ENCODE peak calls at places on chromosomes 3 and 15, in eight cellular contexts. I is B cell, H is MCF 10A, Y is iPS DF 6.9, E is kidney glomerular epithelial cell, O is NAMALWA, U is MM.1S, A is Peyer's patch. K is an unnamed sample.

GRCh38 chr3:4429648-4430350 is 37.3 kb downstream of the SUMF1 start:
- DNase-seq in I (no peak), H (no peak), Y (no peak), E (no peak), O (no peak), U (no peak), A (no peak), K (no peak)

GRCh38 chr15:57079446-57079845 is 161.0 kb downstream of the TCF12 start:
- DNase-seq in I (no peak), H (no peak), Y (no peak), E (no peak), O (no peak), U (peak), A (no peak), K (no peak)

GRCh38 chr3:62817678-62818077 is 57.5 kb downstream of the CADPS start:
- DNase-seq in I (no peak), H (no peak), Y (no peak), E (no peak), O (peak), U (peak), A (no peak), K (no peak)

GRCh38 chr15:40050788-40051615 is 12.0 kb upstream of the SRP14 start:
- DNase-seq in I (no peak), H (no peak), Y (no peak), E (no peak), O (peak), U (no peak), A (no peak), K (no peak)

GRCh38 chr3:127173516-127174166 is 19.3 kb upstream of the PRR23E start:
- DNase-seq in I (no peak), H (no peak), Y (no peak), E (no peak), O (no peak), U (no peak), A (no peak), K (no peak)

GRCh38 chr3:151560750-151561149 is 99.9 kb upstream of the IGSF10 start:
- DNase-seq in I (no peak), H (no peak), Y (no peak), E (no peak), O (no peak), U (no peak), A (no peak), K (no peak)

GRCh38 chr3:167350245-167350862 is 29.7 kb downstream of the ZBBX start:
- DNase-seq in I (no peak), H (peak), Y (no peak), E (peak), O (peak), U (peak), A (no peak), K (no peak)

GRCh38 chr3:161415506-161416231 is 44.4 kb upstream of the SPTSSB start:
- DNase-seq in I (no peak), H (peak), Y (no peak), E (peak), O (no peak), U (no peak), A (no peak), K (no peak)

GRCh38 chr3:177410734-177411133 is 213.5 kb upstream of the TBL1XR1 start:
- DNase-seq in I (peak), H (no peak), Y (no peak), E (no peak), O (peak), U (peak), A (no peak), K (no peak)

GRCh38 chr3:48403533-48404439 is 26.1 kb downstream of the PLXNB1 start:
- DNase-seq in I (peak), H (no peak), Y (no peak), E (no peak), O (no peak), U (no peak), A (peak), K (peak)

GRCh38 chr3:104412608-104413580 is 953.8 kb upstream of the ALCAM start:
- DNase-seq in I (no peak), H (no peak), Y (no peak), E (no peak), O (no peak), U (no peak), A (no peak), K (no peak)

GRCh38 chr3:4740397-4741105 is 238.7 kb upstream of the BHLHE40 start:
- DNase-seq in I (no peak), H (peak), Y (no peak), E (no peak), O (no peak), U (no peak), A (no peak), K (no peak)

GRCh38 chr3:33921608-33922007 is 123.2 kb downstream of the PDCD6IP start:
- DNase-seq in I (no peak), H (no peak), Y (no peak), E (no peak), O (no peak), U (no peak), A (no peak), K (no peak)

GRCh38 chr3:180804871-180805430 is 107.5 kb upstream of the FXR1 start:
- DNase-seq in I (no peak), H (peak), Y (peak), E (peak), O (no peak), U (no peak), A (no peak), K (no peak)

GRCh38 chr3:180911876-180912303 is 580 bp upstream of the FXR1 start:
- DNase-seq in I (peak), H (no peak), Y (no peak), E (no peak), O (no peak), U (peak), A (no peak), K (no peak)

GRCh38 chr15:69573815-69574472 is 121.3 kb downstream of the RPLP1 start:
- DNase-seq in I (no peak), H (no peak), Y (no peak), E (peak), O (no peak), U (no peak), A (no peak), K (peak)

GRCh38 chr3:123688241-123688747 is 103.4 kb upstream of the HACD2 start:
- DNase-seq in I (no peak), H (peak), Y (no peak), E (peak), O (no peak), U (no peak), A (no peak), K (no peak)

GRCh38 chr15:78374436-78375393 is 34.6 kb downstream of the CRABP1 start:
- DNase-seq in I (no peak), H (peak), Y (no peak), E (no peak), O (no peak), U (no peak), A (peak), K (no peak)

GRCh38 chr3:14725564-14726420 is 50.9 kb downstream of the C3orf20 start:
- DNase-seq in I (no peak), H (no peak), Y (no peak), E (no peak), O (no peak), U (no peak), A (peak), K (no peak)

GRCh38 chr15:90902996-90903732 is at the start of gene MAN2A2:
- DNase-seq in I (peak), H (peak), Y (no peak), E (peak), O (peak), U (peak), A (peak), K (peak)

GRCh38 chr3:23395115-23395514 is 192.0 kb downstream of the UBE2E2 start:
- DNase-seq in I (no peak), H (no peak), Y (no peak), E (no peak), O (no peak), U (no peak), A (no peak), K (no peak)

GRCh38 chr3:126924458-126924857 is 58.5 kb upstream of the PLXNA1 start:
- DNase-seq in I (no peak), H (peak), Y (no peak), E (no peak), O (no peak), U (no peak), A (no peak), K (no peak)